ENCODE peak calls at places on chromosomes 2 and 18, in nine cellular contexts. One of them, this sample, is unnamed.

GRCh38 chr2:12412898-12413305 is 303.8 kb upstream of the TRIB2 start:
- DNase-seq in activated B cell treated with CpG ODN at 0.5 μM for 24 hours: no peak
- DNase-seq in AG10803: no peak
- DNase-seq in omental fat pad: no peak
- DNase-seq in cardiac muscle cell: no peak
- DNase-seq in ovary: no peak
- DNase-seq in K562: no peak
- DNase-seq in H1: no peak
- DNase-seq in pancreas: no peak
- DNase-seq in this sample: no peak

GRCh38 chr2:44205169-44205568 is 36.5 kb downstream of the PPM1B start:
- DNase-seq in ovary: no peak
- DNase-seq in activated B cell treated with CpG ODN at 0.5 μM for 24 hours: no peak
- DNase-seq in K562: no peak
- DNase-seq in cardiac muscle cell: no peak
- DNase-seq in pancreas: no peak
- DNase-seq in omental fat pad: no peak
- DNase-seq in AG10803: peak; percentile 9
- DNase-seq in H1: no peak
- DNase-seq in this sample: no peak

GRCh38 chr2:109322111-109322510 is 193.1 kb downstream of the SH3RF3 start:
- DNase-seq in pancreas: peak; percentile 48
- DNase-seq in ovary: peak; percentile 95
- DNase-seq in omental fat pad: peak; percentile 62
- DNase-seq in K562: no peak
- DNase-seq in activated B cell treated with CpG ODN at 0.5 μM for 24 hours: no peak
- DNase-seq in H1: no peak
- DNase-seq in AG10803: peak; percentile 99
- DNase-seq in cardiac muscle cell: no peak
- DNase-seq in this sample: no peak

GRCh38 chr18:46070232-46070631 is 1.8 kb downstream of the PSTPIP2 start:
- DNase-seq in pancreas: no peak
- DNase-seq in AG10803: no peak
- DNase-seq in cardiac muscle cell: no peak
- DNase-seq in ovary: no peak
- DNase-seq in H1: peak; percentile 35
- DNase-seq in activated B cell treated with CpG ODN at 0.5 μM for 24 hours: no peak
- DNase-seq in omental fat pad: no peak
- DNase-seq in K562: no peak
- DNase-seq in this sample: no peak

GRCh38 chr2:61900246-61900645 is 5.2 kb upstream of the COMMD1 start:
- DNase-seq in omental fat pad: no peak
- DNase-seq in K562: no peak
- DNase-seq in cardiac muscle cell: no peak
- DNase-seq in activated B cell treated with CpG ODN at 0.5 μM for 24 hours: no peak
- DNase-seq in pancreas: no peak
- DNase-seq in AG10803: no peak
- DNase-seq in H1: no peak
- DNase-seq in ovary: no peak
- DNase-seq in this sample: no peak

GRCh38 chr2:198374375-198375072 is 570.1 kb downstream of the PLCL1 start:
- DNase-seq in cardiac muscle cell: peak; percentile 72
- DNase-seq in K562: peak; percentile 64
- DNase-seq in pancreas: no peak
- DNase-seq in activated B cell treated with CpG ODN at 0.5 μM for 24 hours: no peak
- DNase-seq in AG10803: peak; percentile 80
- DNase-seq in H1: peak; percentile 59
- DNase-seq in ovary: no peak
- DNase-seq in omental fat pad: no peak
- DNase-seq in this sample: no peak

GRCh38 chr2:98508690-98509054 is 64.0 kb downstream of the INPP4A start:
- DNase-seq in omental fat pad: no peak
- DNase-seq in cardiac muscle cell: no peak
- DNase-seq in ovary: peak; percentile 45
- DNase-seq in AG10803: no peak
- DNase-seq in pancreas: no peak
- DNase-seq in K562: peak; percentile 71
- DNase-seq in H1: no peak
- DNase-seq in activated B cell treated with CpG ODN at 0.5 μM for 24 hours: no peak
- DNase-seq in this sample: peak; percentile 36

GRCh38 chr18:55778731-55779460 is 190.9 kb upstream of the TCF4 start:
- DNase-seq in activated B cell treated with CpG ODN at 0.5 μM for 24 hours: peak; percentile 20
- DNase-seq in ovary: no peak
- DNase-seq in cardiac muscle cell: no peak
- DNase-seq in K562: no peak
- DNase-seq in AG10803: peak; percentile 50
- DNase-seq in omental fat pad: no peak
- DNase-seq in H1: no peak
- DNase-seq in pancreas: no peak
- DNase-seq in this sample: no peak

GRCh38 chr2:227717687-227718567 is at the start of gene SLC19A3:
- DNase-seq in ovary: peak; percentile 92
- DNase-seq in omental fat pad: peak; percentile 91
- DNase-seq in K562: peak; percentile 25
- DNase-seq in pancreas: peak; percentile 61
- DNase-seq in cardiac muscle cell: peak; percentile 80
- DNase-seq in AG10803: peak; percentile 68
- DNase-seq in H1: peak; percentile 91
- DNase-seq in activated B cell treated with CpG ODN at 0.5 μM for 24 hours: no peak
- DNase-seq in this sample: no peak

GRCh38 chr18:711330-711692 is 1.1 kb downstream of the ENOSF1 start:
- DNase-seq in AG10803: no peak
- DNase-seq in K562: no peak
- DNase-seq in cardiac muscle cell: no peak
- DNase-seq in ovary: no peak
- DNase-seq in activated B cell treated with CpG ODN at 0.5 μM for 24 hours: no peak
- DNase-seq in pancreas: no peak
- DNase-seq in omental fat pad: no peak
- DNase-seq in H1: peak; percentile 45
- DNase-seq in this sample: no peak

GRCh38 chr2:165423081-165423480 is 46.4 kb upstream of the CSRNP3 start:
- DNase-seq in H1: no peak
- DNase-seq in activated B cell treated with CpG ODN at 0.5 μM for 24 hours: no peak
- DNase-seq in cardiac muscle cell: no peak
- DNase-seq in K562: no peak
- DNase-seq in omental fat pad: no peak
- DNase-seq in AG10803: no peak
- DNase-seq in pancreas: no peak
- DNase-seq in ovary: no peak
- DNase-seq in this sample: no peak

GRCh38 chr2:105876191-105876590 is 131.5 kb downstream of the NCK2 start:
- DNase-seq in pancreas: no peak
- DNase-seq in H1: no peak
- DNase-seq in activated B cell treated with CpG ODN at 0.5 μM for 24 hours: no peak
- DNase-seq in cardiac muscle cell: no peak
- DNase-seq in K562: no peak
- DNase-seq in AG10803: no peak
- DNase-seq in omental fat pad: no peak
- DNase-seq in ovary: no peak
- DNase-seq in this sample: no peak

GRCh38 chr2:62811086-62811485 is 105.6 kb downstream of the EHBP1 start:
- DNase-seq in AG10803: no peak
- DNase-seq in pancreas: no peak
- DNase-seq in omental fat pad: no peak
- DNase-seq in ovary: no peak
- DNase-seq in cardiac muscle cell: no peak
- DNase-seq in H1: no peak
- DNase-seq in K562: no peak
- DNase-seq in activated B cell treated with CpG ODN at 0.5 μM for 24 hours: no peak
- DNase-seq in this sample: no peak

GRCh38 chr18:58581265-58581664 is 47.6 kb downstream of the ALPK2 start:
- DNase-seq in K562: no peak
- DNase-seq in H1: no peak
- DNase-seq in omental fat pad: no peak
- DNase-seq in ovary: no peak
- DNase-seq in cardiac muscle cell: peak; percentile 32
- DNase-seq in AG10803: peak; percentile 94
- DNase-seq in pancreas: no peak
- DNase-seq in activated B cell treated with CpG ODN at 0.5 μM for 24 hours: no peak
- DNase-seq in this sample: no peak
- TF ChIP-seq CTCF in K562: no peak
- TF ChIP-seq CTCF in H1: no peak
- TF ChIP-seq CTCF in omental fat pad: no peak
- TF ChIP-seq CTCF in ovary: no peak
- TF ChIP-seq CTCF in cardiac muscle cell: peak; percentile 10
- TF ChIP-seq CTCF in AG10803: peak; percentile 48
- TF ChIP-seq CTCF in pancreas: no peak
- TF ChIP-seq CTCF in activated B cell treated with CpG ODN at 0.5 μM for 24 hours: no peak
- TF ChIP-seq CTCF in this sample: no peak

DNA sequence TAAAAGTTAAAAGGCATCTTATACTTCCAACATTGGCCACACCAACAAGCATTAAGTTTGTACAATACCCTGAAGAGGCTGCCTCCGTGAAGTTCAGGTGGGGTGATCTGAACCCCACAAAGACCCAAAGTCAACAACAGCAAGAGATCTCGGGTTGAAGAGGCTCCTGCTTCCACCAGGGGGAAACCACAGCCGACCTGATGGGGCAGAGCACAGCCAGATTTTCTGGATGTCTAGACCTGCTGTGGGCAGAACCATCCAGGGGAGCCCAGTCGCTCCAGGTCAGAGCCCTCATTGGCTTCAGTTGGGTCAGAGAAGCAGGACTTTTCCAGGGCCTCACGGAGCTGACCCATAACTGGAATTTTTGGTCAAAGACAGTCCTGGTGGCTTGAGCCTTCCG is 66.5 kb upstream of the ACKR3 start:
- DNase-seq in activated B cell treated with CpG ODN at 0.5 μM for 24 hours: no peak
- DNase-seq in omental fat pad: no peak
- DNase-seq in ovary: no peak
- DNase-seq in AG10803: no peak
- DNase-seq in pancreas: no peak
- DNase-seq in cardiac muscle cell: no peak
- DNase-seq in K562: no peak
- DNase-seq in H1: no peak
- DNase-seq in this sample: no peak
- TF ChIP-seq CTCF in activated B cell treated with CpG ODN at 0.5 μM for 24 hours: no peak
- TF ChIP-seq CTCF in omental fat pad: no peak
- TF ChIP-seq CTCF in ovary: no peak
- TF ChIP-seq CTCF in AG10803: peak; percentile 26
- TF ChIP-seq CTCF in pancreas: no peak
- TF ChIP-seq CTCF in cardiac muscle cell: peak; percentile 19
- TF ChIP-seq CTCF in K562: no peak
- TF ChIP-seq CTCF in H1: peak; percentile 53
- TF ChIP-seq CTCF in this sample: no peak

DNA sequence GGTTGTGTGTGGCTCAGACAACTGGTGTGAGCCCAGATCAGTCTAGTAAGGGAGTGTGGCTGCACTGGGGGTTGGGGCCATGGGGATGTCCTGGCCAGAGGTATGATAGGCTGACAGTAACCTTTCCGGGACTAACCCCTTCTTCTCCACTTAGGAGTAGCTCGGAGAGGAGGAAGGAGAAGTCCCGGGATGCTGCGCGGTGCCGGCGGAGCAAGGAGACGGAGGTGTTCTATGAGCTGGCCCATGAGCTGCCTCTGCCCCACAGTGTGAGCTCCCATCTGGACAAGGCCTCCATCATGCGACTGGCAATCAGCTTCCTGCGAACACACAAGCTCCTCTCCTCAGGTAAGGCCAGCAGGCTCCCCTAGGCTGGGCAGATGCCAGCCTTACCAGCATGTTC is 49.5 kb downstream of the EPAS1 start:
- DNase-seq in omental fat pad: no peak
- DNase-seq in ovary: no peak
- DNase-seq in H1: no peak
- DNase-seq in K562: no peak
- DNase-seq in activated B cell treated with CpG ODN at 0.5 μM for 24 hours: no peak
- DNase-seq in AG10803: no peak
- DNase-seq in cardiac muscle cell: no peak
- DNase-seq in pancreas: no peak
- DNase-seq in this sample: no peak
- TF ChIP-seq CTCF in omental fat pad: no peak
- TF ChIP-seq CTCF in ovary: no peak
- TF ChIP-seq CTCF in H1: no peak
- TF ChIP-seq CTCF in K562: no peak
- TF ChIP-seq CTCF in activated B cell treated with CpG ODN at 0.5 μM for 24 hours: no peak
- TF ChIP-seq CTCF in AG10803: no peak
- TF ChIP-seq CTCF in cardiac muscle cell: no peak
- TF ChIP-seq CTCF in pancreas: no peak
- TF ChIP-seq CTCF in this sample: no peak

GRCh38 chr2:151354807-151355206 is 2.6 kb upstream of the TNFAIP6 start:
- DNase-seq in omental fat pad: no peak
- DNase-seq in ovary: no peak
- DNase-seq in H1: no peak
- DNase-seq in pancreas: no peak
- DNase-seq in K562: peak; percentile 29
- DNase-seq in activated B cell treated with CpG ODN at 0.5 μM for 24 hours: no peak
- DNase-seq in AG10803: no peak
- DNase-seq in cardiac muscle cell: no peak
- DNase-seq in this sample: no peak
- TF ChIP-seq CTCF in omental fat pad: no peak
- TF ChIP-seq CTCF in ovary: no peak
- TF ChIP-seq CTCF in H1: no peak
- TF ChIP-seq CTCF in pancreas: no peak
- TF ChIP-seq CTCF in K562: no peak
- TF ChIP-seq CTCF in activated B cell treated with CpG ODN at 0.5 μM for 24 hours: no peak
- TF ChIP-seq CTCF in AG10803: no peak
- TF ChIP-seq CTCF in cardiac muscle cell: no peak
- TF ChIP-seq CTCF in this sample: no peak

GRCh38 chr18:50055474-50055873 is 139.5 kb downstream of the MYO5B start:
- DNase-seq in cardiac muscle cell: no peak
- DNase-seq in omental fat pad: no peak
- DNase-seq in K562: no peak
- DNase-seq in ovary: no peak
- DNase-seq in activated B cell treated with CpG ODN at 0.5 μM for 24 hours: no peak
- DNase-seq in H1: no peak
- DNase-seq in pancreas: no peak
- DNase-seq in AG10803: no peak
- DNase-seq in this sample: no peak

GRCh38 chr18:50060822-50061221 is 134.1 kb downstream of the MYO5B start:
- DNase-seq in K562: no peak
- DNase-seq in AG10803: no peak
- DNase-seq in omental fat pad: no peak
- DNase-seq in ovary: no peak
- DNase-seq in pancreas: no peak
- DNase-seq in H1: no peak
- DNase-seq in cardiac muscle cell: no peak
- DNase-seq in activated B cell treated with CpG ODN at 0.5 μM for 24 hours: no peak
- DNase-seq in this sample: no peak

GRCh38 chr18:50056185-50056584 is 138.8 kb downstream of the MYO5B start:
- DNase-seq in ovary: no peak
- DNase-seq in H1: no peak
- DNase-seq in activated B cell treated with CpG ODN at 0.5 μM for 24 hours: no peak
- DNase-seq in AG10803: no peak
- DNase-seq in cardiac muscle cell: no peak
- DNase-seq in K562: no peak
- DNase-seq in omental fat pad: no peak
- DNase-seq in pancreas: no peak
- DNase-seq in this sample: no peak

GRCh38 chr18:50058731-50059130 is 136.2 kb downstream of the MYO5B start:
- DNase-seq in AG10803: no peak
- DNase-seq in omental fat pad: no peak
- DNase-seq in cardiac muscle cell: no peak
- DNase-seq in ovary: no peak
- DNase-seq in pancreas: no peak
- DNase-seq in H1: no peak
- DNase-seq in K562: no peak
- DNase-seq in activated B cell treated with CpG ODN at 0.5 μM for 24 hours: no peak
- DNase-seq in this sample: no peak

DNA sequence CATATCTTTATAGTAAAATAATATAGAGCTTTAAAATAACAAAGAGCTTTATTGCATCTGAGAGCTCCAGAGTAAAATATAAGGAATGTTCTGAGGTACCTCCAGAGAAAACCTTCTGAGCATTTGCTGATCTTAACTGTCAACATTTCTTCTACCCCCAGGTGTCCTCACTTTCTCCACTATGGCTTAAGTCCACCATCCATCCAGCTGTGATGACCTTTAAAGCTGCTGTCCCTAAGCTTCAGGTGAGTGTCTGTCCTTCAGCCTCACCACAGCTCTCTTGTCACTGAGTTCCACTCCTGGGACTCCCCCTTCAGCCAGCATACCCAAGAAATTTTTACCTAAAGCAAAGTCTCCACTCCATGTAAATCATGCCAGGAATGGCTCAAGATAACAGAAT is 137.9 kb downstream of the MYO5B start:
- DNase-seq in cardiac muscle cell: no peak
- DNase-seq in K562: no peak
- DNase-seq in pancreas: no peak
- DNase-seq in omental fat pad: no peak
- DNase-seq in ovary: no peak
- DNase-seq in activated B cell treated with CpG ODN at 0.5 μM for 24 hours: no peak
- DNase-seq in AG10803: no peak
- DNase-seq in H1: no peak
- DNase-seq in this sample: no peak
- TF ChIP-seq CTCF in cardiac muscle cell: no peak
- TF ChIP-seq CTCF in K562: no peak
- TF ChIP-seq CTCF in pancreas: no peak
- TF ChIP-seq CTCF in omental fat pad: no peak
- TF ChIP-seq CTCF in ovary: no peak
- TF ChIP-seq CTCF in activated B cell treated with CpG ODN at 0.5 μM for 24 hours: no peak
- TF ChIP-seq CTCF in AG10803: no peak
- TF ChIP-seq CTCF in H1: no peak
- TF ChIP-seq CTCF in this sample: no peak